ENCODE peak calls at places on chromosomes 16 and 17, in five cellular contexts. One of them, this sample, is unnamed.

GRCh38 chr17:79654350-79654959 is 43.6 kb upstream of the RBFOX3 start:
- DNase-seq in mammary epithelial cell: no peak
- DNase-seq in stimulated activated CD4-positive, alpha-beta T cell treated with anti-CD3 and anti-CD28 coated beads, Interleukin-4, amount 100 ng/mL, for 48 hours: no peak
- DNase-seq in OCI-M1: no peak
- DNase-seq in activated CD4-positive, CD25-positive, alpha-beta regulatory T cell treated with anti-CD3 and anti-CD28 coated beads, Interleukin-2, amount 50 U/mL, for 72 hours: no peak
- DNase-seq in this sample: no peak

GRCh38 chr16:8720967-8721692 is 46.7 kb downstream of the ABAT start:
- DNase-seq in mammary epithelial cell: no peak
- DNase-seq in stimulated activated CD4-positive, alpha-beta T cell treated with anti-CD3 and anti-CD28 coated beads, Interleukin-4, amount 100 ng/mL, for 48 hours: no peak
- DNase-seq in OCI-M1: no peak
- DNase-seq in activated CD4-positive, CD25-positive, alpha-beta regulatory T cell treated with anti-CD3 and anti-CD28 coated beads, Interleukin-2, amount 50 U/mL, for 72 hours: no peak
- DNase-seq in this sample: no peak

GRCh38 chr17:17683710-17684365 is 2.6 kb downstream of the RAI1 start:
- DNase-seq in mammary epithelial cell: no peak
- DNase-seq in stimulated activated CD4-positive, alpha-beta T cell treated with anti-CD3 and anti-CD28 coated beads, Interleukin-4, amount 100 ng/mL, for 48 hours: no peak
- DNase-seq in OCI-M1: no peak
- DNase-seq in activated CD4-positive, CD25-positive, alpha-beta regulatory T cell treated with anti-CD3 and anti-CD28 coated beads, Interleukin-2, amount 50 U/mL, for 72 hours: no peak
- DNase-seq in this sample: no peak

GRCh38 chr17:55540414-55541091 is 29.3 kb upstream of the SMIM36 start:
- DNase-seq in mammary epithelial cell: peak
- DNase-seq in stimulated activated CD4-positive, alpha-beta T cell treated with anti-CD3 and anti-CD28 coated beads, Interleukin-4, amount 100 ng/mL, for 48 hours: no peak
- DNase-seq in OCI-M1: no peak
- DNase-seq in activated CD4-positive, CD25-positive, alpha-beta regulatory T cell treated with anti-CD3 and anti-CD28 coated beads, Interleukin-2, amount 50 U/mL, for 72 hours: no peak
- DNase-seq in this sample: peak

GRCh38 chr16:17105239-17105721 is 365.5 kb downstream of the XYLT1 start:
- DNase-seq in mammary epithelial cell: no peak
- DNase-seq in stimulated activated CD4-positive, alpha-beta T cell treated with anti-CD3 and anti-CD28 coated beads, Interleukin-4, amount 100 ng/mL, for 48 hours: no peak
- DNase-seq in OCI-M1: no peak
- DNase-seq in activated CD4-positive, CD25-positive, alpha-beta regulatory T cell treated with anti-CD3 and anti-CD28 coated beads, Interleukin-2, amount 50 U/mL, for 72 hours: no peak
- DNase-seq in this sample: no peak

GRCh38 chr17:79651266-79651665 is 40.4 kb upstream of the RBFOX3 start:
- DNase-seq in mammary epithelial cell: no peak
- DNase-seq in stimulated activated CD4-positive, alpha-beta T cell treated with anti-CD3 and anti-CD28 coated beads, Interleukin-4, amount 100 ng/mL, for 48 hours: no peak
- DNase-seq in OCI-M1: no peak
- DNase-seq in activated CD4-positive, CD25-positive, alpha-beta regulatory T cell treated with anti-CD3 and anti-CD28 coated beads, Interleukin-2, amount 50 U/mL, for 72 hours: no peak
- DNase-seq in this sample: no peak

GRCh38 chr17:7897773-7898172 is 9.2 kb downstream of the CHD3 start:
- DNase-seq in mammary epithelial cell: peak
- DNase-seq in stimulated activated CD4-positive, alpha-beta T cell treated with anti-CD3 and anti-CD28 coated beads, Interleukin-4, amount 100 ng/mL, for 48 hours: no peak
- DNase-seq in OCI-M1: peak
- DNase-seq in activated CD4-positive, CD25-positive, alpha-beta regulatory T cell treated with anti-CD3 and anti-CD28 coated beads, Interleukin-2, amount 50 U/mL, for 72 hours: no peak
- DNase-seq in this sample: peak

GRCh38 chr17:6752068-6752909 is 3.6 kb upstream of the XAF1 start:
- DNase-seq in mammary epithelial cell: peak
- DNase-seq in stimulated activated CD4-positive, alpha-beta T cell treated with anti-CD3 and anti-CD28 coated beads, Interleukin-4, amount 100 ng/mL, for 48 hours: no peak
- DNase-seq in OCI-M1: peak
- DNase-seq in activated CD4-positive, CD25-positive, alpha-beta regulatory T cell treated with anti-CD3 and anti-CD28 coated beads, Interleukin-2, amount 50 U/mL, for 72 hours: no peak
- DNase-seq in this sample: peak

GRCh38 chr17:77507116-77507885 is 366.5 kb downstream of the SEC14L1 start:
- DNase-seq in mammary epithelial cell: no peak
- DNase-seq in stimulated activated CD4-positive, alpha-beta T cell treated with anti-CD3 and anti-CD28 coated beads, Interleukin-4, amount 100 ng/mL, for 48 hours: no peak
- DNase-seq in OCI-M1: no peak
- DNase-seq in activated CD4-positive, CD25-positive, alpha-beta regulatory T cell treated with anti-CD3 and anti-CD28 coated beads, Interleukin-2, amount 50 U/mL, for 72 hours: no peak
- DNase-seq in this sample: no peak

GRCh38 chr17:75806822-75807500 is 22.4 kb downstream of the UNK start:
- DNase-seq in mammary epithelial cell: no peak
- DNase-seq in stimulated activated CD4-positive, alpha-beta T cell treated with anti-CD3 and anti-CD28 coated beads, Interleukin-4, amount 100 ng/mL, for 48 hours: no peak
- DNase-seq in OCI-M1: no peak
- DNase-seq in activated CD4-positive, CD25-positive, alpha-beta regulatory T cell treated with anti-CD3 and anti-CD28 coated beads, Interleukin-2, amount 50 U/mL, for 72 hours: no peak
- DNase-seq in this sample: peak

GRCh38 chr17:73420897-73421296 is 109.1 kb upstream of the CDC42EP4 start:
- DNase-seq in mammary epithelial cell: peak
- DNase-seq in stimulated activated CD4-positive, alpha-beta T cell treated with anti-CD3 and anti-CD28 coated beads, Interleukin-4, amount 100 ng/mL, for 48 hours: no peak
- DNase-seq in OCI-M1: peak
- DNase-seq in activated CD4-positive, CD25-positive, alpha-beta regulatory T cell treated with anti-CD3 and anti-CD28 coated beads, Interleukin-2, amount 50 U/mL, for 72 hours: no peak
- DNase-seq in this sample: peak

GRCh38 chr16:13036600-13036999 is 135.2 kb downstream of the SHISA9 start:
- DNase-seq in mammary epithelial cell: peak
- DNase-seq in stimulated activated CD4-positive, alpha-beta T cell treated with anti-CD3 and anti-CD28 coated beads, Interleukin-4, amount 100 ng/mL, for 48 hours: peak
- DNase-seq in OCI-M1: peak
- DNase-seq in activated CD4-positive, CD25-positive, alpha-beta regulatory T cell treated with anti-CD3 and anti-CD28 coated beads, Interleukin-2, amount 50 U/mL, for 72 hours: no peak
- DNase-seq in this sample: peak

GRCh38 chr17:3984719-3985444 is 20.6 kb upstream of the ATP2A3 start:
- DNase-seq in mammary epithelial cell: peak
- DNase-seq in stimulated activated CD4-positive, alpha-beta T cell treated with anti-CD3 and anti-CD28 coated beads, Interleukin-4, amount 100 ng/mL, for 48 hours: no peak
- DNase-seq in OCI-M1: no peak
- DNase-seq in activated CD4-positive, CD25-positive, alpha-beta regulatory T cell treated with anti-CD3 and anti-CD28 coated beads, Interleukin-2, amount 50 U/mL, for 72 hours: no peak
- DNase-seq in this sample: no peak

GRCh38 chr17:57895382-57896060 is 45.7 kb upstream of the MRPS23 start:
- DNase-seq in mammary epithelial cell: no peak
- DNase-seq in stimulated activated CD4-positive, alpha-beta T cell treated with anti-CD3 and anti-CD28 coated beads, Interleukin-4, amount 100 ng/mL, for 48 hours: no peak
- DNase-seq in OCI-M1: no peak
- DNase-seq in activated CD4-positive, CD25-positive, alpha-beta regulatory T cell treated with anti-CD3 and anti-CD28 coated beads, Interleukin-2, amount 50 U/mL, for 72 hours: no peak
- DNase-seq in this sample: no peak

GRCh38 chr16:87615621-87616041 is 13.3 kb downstream of the JPH3 start:
- DNase-seq in mammary epithelial cell: no peak
- DNase-seq in stimulated activated CD4-positive, alpha-beta T cell treated with anti-CD3 and anti-CD28 coated beads, Interleukin-4, amount 100 ng/mL, for 48 hours: no peak
- DNase-seq in OCI-M1: no peak
- DNase-seq in activated CD4-positive, CD25-positive, alpha-beta regulatory T cell treated with anti-CD3 and anti-CD28 coated beads, Interleukin-2, amount 50 U/mL, for 72 hours: no peak
- DNase-seq in this sample: no peak

GRCh38 chr17:82204831-82205719 is 7.6 kb downstream of the CCDC57 start:
- DNase-seq in mammary epithelial cell: peak
- DNase-seq in stimulated activated CD4-positive, alpha-beta T cell treated with anti-CD3 and anti-CD28 coated beads, Interleukin-4, amount 100 ng/mL, for 48 hours: no peak
- DNase-seq in OCI-M1: peak
- DNase-seq in activated CD4-positive, CD25-positive, alpha-beta regulatory T cell treated with anti-CD3 and anti-CD28 coated beads, Interleukin-2, amount 50 U/mL, for 72 hours: no peak
- DNase-seq in this sample: no peak

GRCh38 chr16:23874613-23875294 is 39.0 kb downstream of the PRKCB start:
- DNase-seq in mammary epithelial cell: peak
- DNase-seq in stimulated activated CD4-positive, alpha-beta T cell treated with anti-CD3 and anti-CD28 coated beads, Interleukin-4, amount 100 ng/mL, for 48 hours: no peak
- DNase-seq in OCI-M1: peak
- DNase-seq in activated CD4-positive, CD25-positive, alpha-beta regulatory T cell treated with anti-CD3 and anti-CD28 coated beads, Interleukin-2, amount 50 U/mL, for 72 hours: no peak
- DNase-seq in this sample: no peak